ENCODE peak calls at places on chromosomes 1 and 21, in four cellular contexts. Q is K562, I is astrocyte of the spinal cord, D is MCF 10A. V is an unnamed sample.

GRCh38 chr1:76256289-76257223 is 182.0 kb downstream of the ST6GALNAC3 start:
- DNase-seq in I (no peak), Q (no peak), D (no peak), V (no peak)

GRCh38 chr1:153880962-153881361 is 41.8 kb downstream of the GATAD2B start:
- DNase-seq in Q (peak), D (peak), I (peak), V (peak)

GRCh38 chr1:3283849-3284248 is 170.6 kb upstream of the ARHGEF16 start:
- DNase-seq in Q (peak), I (peak), D (no peak), V (no peak)

GRCh38 chr1:51344602-51345299 is 14.4 kb upstream of the TTC39A start:
- DNase-seq in Q (peak), I (no peak), D (no peak), V (no peak)

GRCh38 chr1:6033986-6034749 is 11.5 kb upstream of the KCNAB2 start:
- DNase-seq in D (peak), Q (peak), I (no peak), V (peak)

GRCh38 chr1:225483818-225484656 is 56.2 kb upstream of the LBR start:
- DNase-seq in Q (no peak), D (no peak), I (no peak), V (no peak)

GRCh38 chr1:164706596-164706995 is 147.6 kb downstream of the PBX1 start:
- DNase-seq in Q (no peak), D (no peak), I (no peak), V (no peak)

GRCh38 chr1:170219163-170219562 is 73.4 kb downstream of the NTMT2 start:
- DNase-seq in Q (no peak), I (no peak), D (no peak), V (no peak)

GRCh38 chr1:1806890-1807289 is 28.6 kb upstream of the NADK start:
- DNase-seq in Q (no peak), I (no peak), D (no peak), V (no peak)

GRCh38 chr1:241688940-241689368 is 36.9 kb downstream of the WDR64 start:
- DNase-seq in I (peak), D (peak), Q (peak), V (no peak)

GRCh38 chr1:8312235-8313218 is 5.4 kb upstream of the SLC45A1 start:
- DNase-seq in I (no peak), D (no peak), Q (no peak), V (no peak)

GRCh38 chr1:7264101-7264500 is 478.8 kb downstream of the CAMTA1 start:
- DNase-seq in I (no peak), D (no peak), Q (no peak), V (no peak)

GRCh38 chr1:65067491-65068201 is 80.4 kb upstream of the AK4 start:
- DNase-seq in I (peak), Q (peak), D (peak), V (peak)

GRCh38 chr1:176617881-176618280 is 154.9 kb downstream of the PAPPA2 start:
- DNase-seq in I (no peak), Q (no peak), D (no peak), V (no peak)

GRCh38 chr1:183676515-183677189 is 23.5 kb upstream of the APOBEC4 start:
- DNase-seq in I (no peak), D (peak), Q (no peak), V (no peak)

GRCh38 chr1:84505167-84506001 is 802 bp upstream of the SPATA1 start:
- DNase-seq in D (peak), Q (peak), I (peak), V (no peak)

GRCh38 chr1:11417162-11417561 is 61.8 kb upstream of the DISP3 start:
- DNase-seq in D (no peak), I (no peak), Q (no peak), V (no peak)

GRCh38 chr21:27693376-27693775 is 726.5 kb upstream of the ADAMTS5 start:
- DNase-seq in Q (no peak), I (peak), D (peak), V (no peak)

GRCh38 chr1:173507847-173508209 is 30.7 kb downstream of the PRDX6 start:
- DNase-seq in I (no peak), Q (no peak), D (peak), V (no peak)

GRCh38 chr1:43893020-43893419 is 40.6 kb upstream of the ARTN start:
- DNase-seq in Q (no peak), I (no peak), D (no peak), V (no peak)

GRCh38 chr21:29130234-29130993 is at the start of gene MAP3K7CL:
- DNase-seq in Q (peak), I (peak), D (peak), V (no peak)

GRCh38 chr1:155970531-155971167 is 7.7 kb downstream of the ARHGEF2 start:
- DNase-seq in I (peak), Q (peak), D (peak), V (no peak)

GRCh38 chr1:157390646-157391045 is 161.7 kb downstream of the FCRL5 start:
- DNase-seq in Q (no peak), D (peak), I (peak), V (no peak)

GRCh38 chr1:81158592-81158991 is 642.1 kb upstream of the ADGRL2 start:
- DNase-seq in D (no peak), I (no peak), Q (no peak), V (no peak)

GRCh38 chr1:156444407-156445001 is 56.1 kb downstream of the MEF2D start:
- DNase-seq in D (peak), Q (peak), I (no peak), V (no peak)

GRCh38 chr1:205506409-205507196 is 2.1 kb downstream of the CDK18 start:
- DNase-seq in I (no peak), D (no peak), Q (no peak), V (no peak)

GRCh38 chr1:98991127-98992003 is 13.3 kb downstream of the PLPPR5 start:
- DNase-seq in D (peak), I (peak), Q (peak), V (no peak)

GRCh38 chr1:230531103-230531502 is 105.0 kb upstream of the PGBD5 start:
- DNase-seq in D (no peak), Q (no peak), I (no peak), V (no peak)

GRCh38 chr1:245475116-245475515 is 320.3 kb downstream of the KIF26B start:
- DNase-seq in Q (no peak), I (peak), D (peak), V (no peak)

GRCh38 chr21:21383126-21383525 is 384.9 kb downstream of the NCAM2 start:
- DNase-seq in D (peak), Q (no peak), I (peak), V (no peak)

GRCh38 chr1:61337981-61338848 is 255.9 kb downstream of the NFIA start:
- DNase-seq in I (peak), Q (no peak), D (peak), V (no peak)

GRCh38 chr1:27004471-27005165 is 8.0 kb downstream of the TENT5B start:
- DNase-seq in I (no peak), Q (peak), D (no peak), V (no peak)

GRCh38 chr1:27330786-27331185 is 8.8 kb downstream of the TMEM222 start:
- DNase-seq in D (no peak), Q (no peak), I (no peak), V (no peak)

GRCh38 chr1:84377480-84378095 is 20.7 kb upstream of the DNASE2B start:
- DNase-seq in Q (peak), D (peak), I (peak), V (no peak)

GRCh38 chr1:164703971-164704411 is 145.0 kb downstream of the PBX1 start:
- DNase-seq in Q (no peak), I (no peak), D (no peak), V (no peak)

GRCh38 chr21:33428669-33429068 is 25.5 kb downstream of the IFNGR2 start:
- DNase-seq in Q (no peak), D (peak), I (no peak), V (no peak)

GRCh38 chr1:94109478-94109877 is 11.5 kb downstream of the ABCA4 start:
- DNase-seq in I (no peak), Q (no peak), D (no peak), V (no peak)

GRCh38 chr1:109640285-109640865 is 15.5 kb upstream of the GSTM4 start:
- DNase-seq in Q (peak), I (peak), D (peak), V (peak)

GRCh38 chr1:90371106-90371813 is 345.8 kb downstream of the BARHL2 start:
- DNase-seq in D (no peak), I (peak), Q (no peak), V (no peak)

GRCh38 chr1:147281950-147282349 is 39.5 kb downstream of the CHD1L start:
- DNase-seq in D (no peak), I (no peak), Q (no peak), V (no peak)

GRCh38 chr1:150516616-150517015 is 1.1 kb downstream of the FALEC start:
- DNase-seq in D (peak), I (peak), Q (peak), V (no peak)
- TF ChIP-seq CTCF in D (no peak), I (peak), Q (peak), V (no peak)

DNA sequence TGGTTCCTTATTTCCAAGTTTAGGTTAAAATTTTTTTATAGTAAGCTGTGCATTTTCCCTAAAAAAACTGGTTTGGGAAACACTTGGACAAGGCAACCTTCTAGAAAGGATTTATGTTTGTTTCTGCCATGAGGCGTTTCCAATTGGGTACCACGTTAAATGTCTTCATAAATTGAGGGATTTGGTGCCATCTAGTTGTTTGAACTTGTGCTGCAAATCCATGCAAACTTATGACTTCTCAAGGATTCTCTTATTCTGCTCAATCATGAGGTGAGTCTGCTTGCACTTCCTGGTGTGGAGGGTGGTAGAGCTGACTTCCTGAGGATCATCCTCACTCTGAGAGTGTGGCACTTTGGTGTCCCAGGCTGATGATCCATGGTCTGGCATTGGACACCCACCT is 123.3 kb downstream of the PCNX2 start:
- DNase-seq in D (peak), Q (peak), I (peak), V (no peak)
- TF ChIP-seq CTCF in D (peak), Q (peak), I (peak), V (no peak)

GRCh38 chr1:53266038-53266437 is 27.7 kb upstream of the MAGOH start:
- DNase-seq in D (peak), Q (peak), I (no peak), V (no peak)
- TF ChIP-seq CTCF in D (peak), Q (peak), I (peak), V (no peak)

DNA sequence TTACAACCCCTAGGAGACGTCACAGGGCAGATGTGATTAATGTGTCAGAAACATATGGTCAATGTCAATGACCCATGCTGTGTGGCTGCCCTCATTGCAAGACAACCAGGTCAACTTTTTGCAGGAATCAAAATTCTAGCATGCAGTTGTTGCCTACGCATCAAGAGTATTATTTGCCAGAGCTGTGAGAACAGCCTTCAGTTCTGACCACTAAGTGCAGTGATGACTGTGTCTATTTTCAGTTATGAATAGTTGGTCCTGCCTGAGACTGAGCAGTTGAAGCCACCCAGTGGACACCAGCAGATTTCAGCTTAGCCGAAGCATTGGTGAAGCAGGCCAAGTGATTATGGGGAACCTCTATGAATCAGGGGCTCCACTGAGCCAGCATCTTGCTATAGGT is 47.3 kb downstream of the LYPLAL1 start:
- DNase-seq in Q (peak), D (no peak), I (no peak), V (no peak)
- TF ChIP-seq CTCF in Q (no peak), D (no peak), I (no peak), V (no peak)